ENCODE peak calls at places on chromosomes 3 and 15, in four cellular contexts. One of them, this sample, is unnamed.

GRCh38 chr15:88221836-88222235 is 34.7 kb downstream of the NTRK3 start:
- DNase-seq in K562: no peak
- DNase-seq in transverse colon: no peak
- DNase-seq in heart left ventricle: no peak
- DNase-seq in this sample: no peak

GRCh38 chr3:119098620-119099222 is 47.2 kb upstream of the TEX55 start:
- DNase-seq in transverse colon: no peak
- DNase-seq in K562: peak
- DNase-seq in heart left ventricle: no peak
- DNase-seq in this sample: no peak

GRCh38 chr15:68508485-68509189 is 70.2 kb upstream of the CORO2B start:
- DNase-seq in K562: no peak
- DNase-seq in transverse colon: no peak
- DNase-seq in heart left ventricle: peak
- DNase-seq in this sample: no peak

GRCh38 chr15:40217166-40217785 is 21.6 kb upstream of the PAK6 start:
- DNase-seq in transverse colon: peak
- DNase-seq in K562: peak
- DNase-seq in heart left ventricle: peak
- DNase-seq in this sample: no peak

GRCh38 chr15:79329186-79329611 is 18.3 kb downstream of the TMED3 start:
- DNase-seq in K562: no peak
- DNase-seq in heart left ventricle: no peak
- DNase-seq in transverse colon: no peak
- DNase-seq in this sample: no peak

GRCh38 chr3:134615743-134616142 is 35.1 kb downstream of the KY start:
- DNase-seq in transverse colon: no peak
- DNase-seq in heart left ventricle: no peak
- DNase-seq in K562: no peak
- DNase-seq in this sample: no peak

GRCh38 chr3:31908391-31909097 is 72.5 kb downstream of the OSBPL10 start:
- DNase-seq in heart left ventricle: no peak
- DNase-seq in K562: no peak
- DNase-seq in transverse colon: no peak
- DNase-seq in this sample: no peak

GRCh38 chr15:57921371-57921770 is 144.1 kb downstream of the ALDH1A2 start:
- DNase-seq in transverse colon: no peak
- DNase-seq in heart left ventricle: no peak
- DNase-seq in K562: no peak
- DNase-seq in this sample: peak

GRCh38 chr3:62119139-62119538 is 254.2 kb downstream of the FEZF2 start:
- DNase-seq in heart left ventricle: no peak
- DNase-seq in transverse colon: no peak
- DNase-seq in K562: no peak
- DNase-seq in this sample: peak

GRCh38 chr3:117463276-117463675 is 753.7 kb downstream of the TUSC7 start:
- DNase-seq in transverse colon: no peak
- DNase-seq in heart left ventricle: no peak
- DNase-seq in K562: no peak
- DNase-seq in this sample: no peak

GRCh38 chr15:48974865-48975264 is 11.1 kb upstream of the SHC4 start:
- DNase-seq in transverse colon: no peak
- DNase-seq in heart left ventricle: no peak
- DNase-seq in K562: peak
- DNase-seq in this sample: no peak

GRCh38 chr15:76337739-76338554 is 1.4 kb downstream of the ISL2 start:
- DNase-seq in K562: peak
- DNase-seq in transverse colon: peak
- DNase-seq in heart left ventricle: no peak
- DNase-seq in this sample: no peak

GRCh38 chr3:179929091-179929529 is 107.6 kb downstream of the PEX5L start:
- DNase-seq in heart left ventricle: no peak
- DNase-seq in K562: peak
- DNase-seq in transverse colon: peak
- DNase-seq in this sample: no peak

GRCh38 chr3:4741404-4742307 is 237.6 kb upstream of the BHLHE40 start:
- DNase-seq in K562: peak
- DNase-seq in transverse colon: peak
- DNase-seq in heart left ventricle: peak
- DNase-seq in this sample: peak

GRCh38 chr3:34053631-34054030 is 255.2 kb downstream of the PDCD6IP start:
- DNase-seq in transverse colon: no peak
- DNase-seq in heart left ventricle: no peak
- DNase-seq in K562: no peak
- DNase-seq in this sample: no peak
- TF ChIP-seq POLR2A in transverse colon: no peak
- TF ChIP-seq POLR2A in heart left ventricle: no peak
- TF ChIP-seq POLR2A in K562: no peak
- TF ChIP-seq POLR2A in this sample: no peak

GRCh38 chr3:27127879-27128278 is 241.3 kb downstream of the NEK10 start:
- DNase-seq in transverse colon: no peak
- DNase-seq in K562: no peak
- DNase-seq in heart left ventricle: no peak
- DNase-seq in this sample: no peak
- TF ChIP-seq POLR2A in transverse colon: no peak
- TF ChIP-seq POLR2A in K562: no peak
- TF ChIP-seq POLR2A in heart left ventricle: no peak
- TF ChIP-seq POLR2A in this sample: no peak

DNA sequence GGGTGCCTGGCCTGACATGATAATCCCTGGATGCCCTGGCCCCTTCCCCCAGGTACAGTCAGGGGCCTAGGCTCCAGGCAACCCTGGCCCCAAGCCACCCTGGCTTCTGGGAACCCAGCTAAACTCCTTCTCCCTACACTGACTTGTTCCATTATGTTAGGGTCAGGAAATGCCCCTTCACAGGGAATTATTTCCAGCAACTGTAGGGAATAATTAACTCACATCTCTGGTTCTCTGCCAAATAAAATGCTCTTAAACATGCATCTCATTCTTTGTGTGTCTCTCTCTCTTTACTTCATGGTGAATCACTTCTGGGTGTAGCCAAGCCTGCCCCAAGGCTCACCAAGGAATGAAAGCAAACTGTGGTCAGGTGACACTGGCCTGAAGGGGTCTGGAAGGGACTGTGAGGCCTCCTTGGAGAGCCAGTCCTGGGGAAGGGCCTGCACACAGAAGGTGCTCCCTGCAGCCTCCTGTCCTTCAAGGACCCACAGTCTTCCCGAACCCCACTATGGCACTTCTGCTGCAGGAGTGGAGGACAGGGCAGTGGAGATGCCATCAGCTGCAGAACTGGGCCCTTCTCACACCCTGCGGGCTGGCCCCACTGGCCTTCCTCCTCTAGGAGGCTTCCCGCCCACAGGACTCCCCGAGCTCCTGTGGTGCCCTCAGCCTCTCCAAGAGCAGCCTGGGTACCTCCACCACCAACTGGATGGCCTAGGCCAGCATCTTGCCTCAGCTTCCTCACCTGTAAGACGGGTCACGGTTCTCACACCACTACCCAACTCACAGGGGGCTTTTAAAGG is 17.6 kb downstream of the TKT start:
- DNase-seq in transverse colon: peak
- DNase-seq in heart left ventricle: no peak
- DNase-seq in K562: no peak
- DNase-seq in this sample: no peak
- TF ChIP-seq POLR2A in transverse colon: no peak
- TF ChIP-seq POLR2A in heart left ventricle: no peak
- TF ChIP-seq POLR2A in K562: no peak
- TF ChIP-seq POLR2A in this sample: no peak

GRCh38 chr3:143000525-143000924 is 845 bp upstream of the U2SURP start:
- DNase-seq in K562: peak
- DNase-seq in heart left ventricle: no peak
- DNase-seq in transverse colon: peak
- DNase-seq in this sample: no peak

GRCh38 chr3:143002083-143002712 is 828 bp downstream of the U2SURP start:
- DNase-seq in heart left ventricle: no peak
- DNase-seq in transverse colon: no peak
- DNase-seq in K562: peak
- DNase-seq in this sample: no peak

GRCh38 chr3:143001034-143001368 is 369 bp upstream of the U2SURP start:
- DNase-seq in K562: no peak
- DNase-seq in transverse colon: no peak
- DNase-seq in heart left ventricle: no peak
- DNase-seq in this sample: no peak

GRCh38 chr3:143002727-143003126 is 1.4 kb downstream of the U2SURP start:
- DNase-seq in transverse colon: no peak
- DNase-seq in K562: no peak
- DNase-seq in heart left ventricle: no peak
- DNase-seq in this sample: no peak

DNA sequence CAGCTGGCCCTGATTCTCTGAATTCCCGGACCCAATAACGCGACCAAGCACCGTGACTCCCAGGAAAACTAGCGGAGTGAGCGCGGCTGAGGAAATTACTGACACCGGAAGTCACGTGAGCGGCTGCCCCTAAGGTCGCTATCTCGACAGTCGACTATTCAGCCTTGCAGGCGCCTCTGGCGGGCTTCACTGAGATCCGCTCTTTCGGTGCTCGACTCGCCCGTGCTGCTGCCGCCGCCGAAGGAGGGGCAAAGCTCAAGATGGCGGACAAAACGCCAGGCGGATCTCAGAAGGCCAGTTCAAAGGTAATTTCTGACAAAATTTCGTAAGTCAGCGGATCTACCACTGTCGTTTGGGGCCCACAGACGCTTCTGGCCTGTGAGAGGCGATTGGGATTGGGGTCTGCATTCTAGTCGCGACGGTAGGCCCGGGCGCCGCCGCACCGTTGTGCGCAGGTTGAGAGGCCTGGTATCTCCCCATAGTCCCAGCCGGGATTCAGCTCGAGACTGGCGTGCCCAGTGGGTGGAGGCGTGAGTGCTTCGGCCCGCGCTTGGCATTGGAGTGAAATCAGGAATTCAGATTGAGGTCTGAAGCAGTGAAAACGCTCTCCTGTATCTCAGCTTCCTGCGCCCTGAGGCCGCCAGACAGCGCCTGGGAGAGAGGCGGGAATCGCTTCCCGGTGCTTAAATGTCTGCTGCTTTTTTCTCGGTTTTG is at the start of gene U2SURP:
- DNase-seq in heart left ventricle: peak
- DNase-seq in K562: peak
- DNase-seq in transverse colon: peak
- DNase-seq in this sample: peak
- TF ChIP-seq POLR2A in heart left ventricle: peak
- TF ChIP-seq POLR2A in K562: peak
- TF ChIP-seq POLR2A in transverse colon: peak
- TF ChIP-seq POLR2A in this sample: peak

DNA sequence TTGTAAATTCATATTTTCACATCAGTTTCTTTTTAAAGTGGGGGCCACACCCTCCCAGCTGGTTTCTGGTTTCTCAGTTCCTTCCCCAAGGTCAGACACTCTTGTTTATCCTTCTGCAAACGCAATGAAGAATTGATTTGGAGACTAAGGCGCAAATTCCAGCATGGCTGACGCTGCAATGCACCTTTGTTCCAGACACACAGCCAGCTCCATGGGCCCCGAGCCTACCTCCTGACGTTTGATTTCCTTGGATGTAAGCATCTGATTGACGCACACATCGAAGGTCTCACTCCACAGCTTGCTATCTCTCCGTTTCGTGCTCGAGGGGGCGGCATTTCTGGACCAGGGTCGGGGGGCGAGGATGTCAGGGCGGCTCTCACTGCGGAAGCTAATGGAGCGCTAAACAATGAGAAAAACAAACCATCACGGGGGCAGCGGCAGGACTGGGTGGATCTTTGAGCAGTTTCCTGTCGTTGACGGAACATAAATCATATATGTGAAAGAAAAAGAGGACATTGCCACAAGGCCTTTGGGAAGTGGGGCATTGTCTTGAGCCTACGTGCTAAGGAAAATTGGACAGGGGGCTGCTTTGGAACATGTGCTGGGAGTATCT is 46.9 kb downstream of the ARHGEF3 start:
- DNase-seq in K562: no peak
- DNase-seq in transverse colon: peak
- DNase-seq in heart left ventricle: peak
- DNase-seq in this sample: no peak
- TF ChIP-seq POLR2A in K562: no peak
- TF ChIP-seq POLR2A in transverse colon: no peak
- TF ChIP-seq POLR2A in heart left ventricle: no peak
- TF ChIP-seq POLR2A in this sample: no peak

DNA sequence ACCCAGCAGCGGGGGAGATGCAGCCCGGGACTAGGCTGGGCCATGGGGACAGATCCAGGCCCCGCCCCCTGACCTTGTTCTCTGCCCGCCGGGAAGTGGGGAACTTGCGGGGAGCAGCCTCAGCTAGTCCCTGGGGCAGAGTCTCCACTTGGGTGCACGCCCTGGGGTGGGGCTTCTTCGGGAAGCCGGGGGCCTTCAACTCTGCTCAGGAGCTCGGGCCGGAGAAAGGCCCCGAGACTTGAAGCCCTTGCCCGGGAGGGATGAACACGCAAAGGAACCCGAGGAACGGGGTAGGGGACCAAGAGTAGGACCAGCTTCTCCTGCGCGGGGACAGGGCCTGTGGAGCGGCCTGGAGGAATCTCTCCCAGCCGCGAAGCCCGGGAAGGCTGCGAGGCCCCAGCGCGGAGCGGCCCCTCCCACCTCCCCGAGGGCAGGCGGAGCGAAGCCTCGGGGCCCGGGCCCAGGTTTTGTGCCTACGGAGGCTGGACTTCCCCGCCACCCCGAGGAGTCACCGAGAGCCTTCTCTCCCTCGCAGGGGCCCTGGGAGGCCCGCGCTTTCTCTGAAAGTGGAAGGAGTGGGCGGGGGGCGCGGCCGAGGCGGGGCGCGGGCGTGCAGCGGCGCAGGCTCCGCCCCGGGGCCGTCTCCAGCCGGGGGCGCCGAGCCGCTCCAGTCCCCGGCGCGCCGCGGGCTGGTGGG is at the start of gene ITPKA:
- DNase-seq in K562: peak
- DNase-seq in heart left ventricle: peak
- DNase-seq in transverse colon: peak
- DNase-seq in this sample: no peak
- TF ChIP-seq POLR2A in K562: peak
- TF ChIP-seq POLR2A in heart left ventricle: no peak
- TF ChIP-seq POLR2A in transverse colon: peak
- TF ChIP-seq POLR2A in this sample: no peak

This sample was measured in gastrocnemius medialis.